ENCODE peak calls at places on chromosomes 7 and 10, in seven cellular contexts. B is T-helper 2 cell, L is epithelial cell of prostate, Q is caudate nucleus, U is kidney glomerular epithelial cell, Y is foreskin fibroblast, X is NCI-H345. W is an unnamed sample.
A peak's percentile ranks its signal among the peaks of the same experiment; 100 is the strongest.

GRCh38 chr10:70605153-70605552 is 2.6 kb upstream of the PRF1 start:
- DNase-seq in B (no peak), L (no peak), Q (no peak), U (no peak), Y (no peak), X (no peak), W (no peak)

GRCh38 chr10:119522747-119523426 is 19.6 kb downstream of the RGS10 start:
- DNase-seq in B (no peak), L (no peak), Q (no peak), U (no peak), Y (no peak), X (no peak), W (no peak)

GRCh38 chr7:91397612-91398011 is 133.4 kb downstream of the FZD1 start:
- DNase-seq in B (no peak), L (no peak), Q (no peak), U (no peak), Y (no peak), X (peak; percentile 50), W (peak; percentile 70)

GRCh38 chr7:157138424-157139141 is at the start of gene UBE3C:
- DNase-seq in B (peak; percentile 88), L (peak; percentile 76), Q (peak; percentile 65), U (peak; percentile 80), Y (peak; percentile 98), X (peak; percentile 95), W (peak; percentile 90)

GRCh38 chr7:43487731-43488073 is 95.2 kb upstream of the STK17A start:
- DNase-seq in B (no peak), L (no peak), Q (no peak), U (no peak), Y (no peak), X (no peak), W (no peak)

GRCh38 chr7:119959811-119960210 is 313.2 kb upstream of the KCND2 start:
- DNase-seq in B (no peak), L (no peak), Q (no peak), U (peak; percentile 5), Y (peak; percentile 46), X (no peak), W (no peak)

GRCh38 chr10:64733980-64734379 is 1212.8 kb downstream of the REEP3 start:
- DNase-seq in B (no peak), L (no peak), Q (no peak), U (peak; percentile 24), Y (no peak), X (no peak), W (peak; percentile 35)

GRCh38 chr7:48168159-48168558 is 3.1 kb upstream of the ABCA13 start:
- DNase-seq in B (no peak), L (peak; percentile 73), Q (no peak), U (peak; percentile 19), Y (peak; percentile 5), X (no peak), W (no peak)

GRCh38 chr10:12508165-12508564 is 158.8 kb downstream of the CAMK1D start:
- DNase-seq in B (no peak), L (no peak), Q (no peak), U (no peak), Y (no peak), X (no peak), W (no peak)

GRCh38 chr10:80681142-80681541 is 143.4 kb downstream of the SH2D4B start:
- DNase-seq in B (no peak), L (no peak), Q (no peak), U (no peak), Y (no peak), X (no peak), W (no peak)

GRCh38 chr10:8026349-8027259 is 27.9 kb upstream of the GATA3 start:
- DNase-seq in B (no peak), L (no peak), Q (no peak), U (no peak), Y (no peak), X (no peak), W (no peak)

GRCh38 chr7:92650391-92650790 is 60.2 kb upstream of the FAM133B start:
- DNase-seq in B (no peak), L (no peak), Q (no peak), U (no peak), Y (peak; percentile 37), X (no peak), W (no peak)

GRCh38 chr7:94909023-94909466 is 1.7 kb downstream of the PPP1R9A start:
- DNase-seq in B (no peak), L (no peak), Q (no peak), U (no peak), Y (no peak), X (no peak), W (no peak)

W was measured in NCI-H2081.